ENCODE peak calls at places on chromosome 19, in ten cellular contexts. M is left ventricle myocardium inferior; A is HCT116; E is nephron progenitor cell; C is activated CD4-positive, alpha-beta T cell treated with anti-CD3 and anti-CD28 coated beads for 1 hour; O is NCI-H345; N is ureter; U is T-helper 2 cell; H is naive thymus-derived CD4-positive, alpha-beta T cell; V is COLO829. P is an unnamed sample.

GRCh38 chr19:1610579-1610978 is 5.3 kb upstream of the UQCR11 start:
- DNase-seq in U (no peak), C (no peak), E (no peak), V (no peak), M (no peak), A (no peak), H (no peak), N (no peak), O (no peak), P (no peak)

GRCh38 chr19:51509823-51510660 is 8.4 kb upstream of the SIGLEC12 start:
- DNase-seq in M (no peak), E (no peak), A (no peak), V (no peak), N (no peak), H (no peak), C (no peak), U (no peak), O (no peak), P (no peak)

GRCh38 chr19:17872251-17873001 is 681 bp downstream of the SLC5A5 start:
- DNase-seq in C (no peak), M (no peak), V (no peak), H (peak), U (peak), A (no peak), E (no peak), N (no peak), O (no peak), P (no peak)

GRCh38 chr19:11125994-11126685 is 29.4 kb downstream of the SPC24 start:
- DNase-seq in E (peak), U (peak), M (peak), C (peak), N (peak), A (peak), H (peak), V (peak), O (peak), P (no peak)

GRCh38 chr19:7211191-7211988 is 82.8 kb downstream of the INSR start:
- DNase-seq in V (no peak), U (no peak), H (no peak), E (no peak), A (no peak), O (no peak), N (peak), C (no peak), M (peak), P (no peak)

GRCh38 chr19:30598688-30599087 is 226.5 kb downstream of the ZNF536 start:
- DNase-seq in V (no peak), H (no peak), U (no peak), O (no peak), M (no peak), E (no peak), A (no peak), C (no peak), N (no peak), P (no peak)

GRCh38 chr19:15264061-15264932 is 32.0 kb upstream of the EPHX3 start:
- DNase-seq in O (peak), U (peak), M (peak), E (peak), H (peak), C (peak), N (peak), A (peak), V (peak), P (no peak)

GRCh38 chr19:37953576-37954303 is 46.7 kb downstream of the SIPA1L3 start:
- DNase-seq in E (no peak), A (no peak), M (no peak), V (no peak), O (no peak), U (no peak), C (no peak), H (no peak), N (no peak), P (no peak)

GRCh38 chr19:34493649-34494044 is 12.1 kb downstream of the WTIP start:
- DNase-seq in H (no peak), O (no peak), U (no peak), E (no peak), N (no peak), M (no peak), C (no peak), A (no peak), V (no peak), P (no peak)

GRCh38 chr19:48560095-48560530 is 8.1 kb downstream of the SULT2B1 start:
- DNase-seq in E (no peak), N (no peak), M (no peak), H (peak), A (no peak), V (no peak), U (no peak), O (no peak), C (no peak), P (no peak)

GRCh38 chr19:2661615-2662014 is 40.9 kb downstream of the GNG7 start:
- DNase-seq in V (no peak), M (no peak), A (peak), U (no peak), O (no peak), H (no peak), C (no peak), N (no peak), E (no peak), P (no peak)

P was measured in Panc1.